ENCODE peak calls at places on chromosomes 7 and 10, in nine cellular contexts. W is CD4-positive, alpha-beta T cell; I is C1 segment of cervical spinal cord; Z is IMR-90; X is H9; L is GM04504; J is AG04450; P is H7; D is GM23338. F is an unnamed sample.

GRCh38 chr10:71259815-71260501 is 47.6 kb downstream of the UNC5B start:
- DNase-seq in Z (no peak), P (no peak), J (no peak), L (no peak), X (no peak), I (no peak), D (no peak), W (no peak), F (no peak)

GRCh38 chr10:55449981-55450380 is 649.0 kb upstream of the PCDH15 start:
- DNase-seq in W (no peak), X (no peak), L (no peak), P (no peak), J (no peak), Z (no peak), I (no peak), D (no peak), F (no peak)

GRCh38 chr7:81676813-81677212 is 93.0 kb downstream of the HGF start:
- DNase-seq in X (no peak), P (no peak), J (no peak), L (no peak), I (no peak), W (no peak), D (no peak), Z (peak), F (no peak)

GRCh38 chr7:697259-697615 is 29.3 kb upstream of the DNAAF5 start:
- DNase-seq in I (no peak), L (no peak), W (no peak), D (no peak), X (no peak), J (no peak), Z (no peak), P (no peak), F (no peak)

GRCh38 chr10:121108051-121108450 is 256.9 kb downstream of the WDR11 start:
- DNase-seq in P (no peak), L (no peak), Z (no peak), D (no peak), J (no peak), W (no peak), X (no peak), I (no peak), F (no peak)

GRCh38 chr10:123027861-123028260 is 19.1 kb downstream of the ACADSB start:
- DNase-seq in Z (peak), X (no peak), I (no peak), P (no peak), L (no peak), W (no peak), J (no peak), D (no peak), F (no peak)

GRCh38 chr7:147088916-147089315 is 972.3 kb downstream of the CNTNAP2 start:
- DNase-seq in P (no peak), W (no peak), X (no peak), J (no peak), D (no peak), Z (no peak), I (no peak), L (no peak), F (peak)

GRCh38 chr7:105827106-105827870 is 49.1 kb downstream of the ATXN7L1 start:
- DNase-seq in D (no peak), X (no peak), Z (no peak), I (no peak), J (no peak), L (no peak), P (no peak), W (no peak), F (no peak)

GRCh38 chr10:85864173-85864549 is 502.4 kb downstream of the GRID1 start:
- DNase-seq in D (no peak), L (no peak), X (no peak), W (no peak), P (no peak), I (no peak), J (no peak), Z (no peak), F (no peak)

GRCh38 chr10:80204801-80205477 is 398 bp downstream of the ANXA11 start:
- DNase-seq in I (no peak), W (no peak), D (peak), J (no peak), Z (peak), P (peak), X (no peak), L (no peak), F (no peak)

GRCh38 chr10:78944658-78945333 is 124.0 kb upstream of the ZMIZ1 start:
- DNase-seq in X (no peak), L (peak), I (no peak), D (no peak), W (no peak), J (peak), P (no peak), Z (peak), F (no peak)

GRCh38 chr7:157493776-157494175 is 157.0 kb downstream of the DNAJB6 start:
- DNase-seq in I (no peak), J (no peak), P (no peak), Z (no peak), X (no peak), W (no peak), D (no peak), L (no peak), F (no peak)

GRCh38 chr7:129777993-129778769 is 166.7 kb downstream of the NRF1 start:
- DNase-seq in D (no peak), W (no peak), X (no peak), J (no peak), P (peak), Z (no peak), I (no peak), L (no peak), F (peak)

GRCh38 chr10:70537398-70538194 is 59.0 kb downstream of the PALD1 start:
- DNase-seq in W (no peak), D (peak), L (no peak), I (no peak), J (no peak), X (peak), Z (no peak), P (peak), F (no peak)

GRCh38 chr7:1812693-1813393 is 142.8 kb downstream of the ELFN1 start:
- DNase-seq in J (no peak), L (no peak), P (peak), W (no peak), D (no peak), X (no peak), Z (no peak), I (no peak), F (peak)

GRCh38 chr10:61136151-61136550 is 192.2 kb upstream of the RHOBTB1 start:
- DNase-seq in Z (peak), D (peak), W (no peak), J (no peak), I (no peak), X (peak), L (no peak), P (no peak), F (no peak)

GRCh38 chr10:110077436-110078120 is 69.8 kb downstream of the ADD3 start:
- DNase-seq in X (no peak), D (no peak), I (no peak), W (no peak), J (no peak), L (no peak), P (no peak), Z (no peak), F (no peak)

GRCh38 chr10:62116896-62117295 is 151.7 kb downstream of the RTKN2 start:
- DNase-seq in J (no peak), L (no peak), D (no peak), X (no peak), P (no peak), Z (no peak), I (no peak), W (no peak), F (no peak)

GRCh38 chr10:21334891-21335696 is 190.4 kb downstream of the SKIDA1 start:
- DNase-seq in Z (peak), L (peak), X (no peak), D (no peak), W (no peak), I (no peak), J (no peak), P (no peak), F (no peak)

GRCh38 chr10:91776266-91776665 is 22.0 kb upstream of the TNKS2 start:
- DNase-seq in L (no peak), Z (no peak), D (no peak), W (no peak), X (no peak), I (no peak), J (no peak), P (no peak), F (no peak)

GRCh38 chr7:148336411-148336810 is 254.2 kb upstream of the C7orf33 start:
- DNase-seq in J (no peak), L (no peak), X (no peak), P (no peak), Z (no peak), I (no peak), D (no peak), W (no peak), F (no peak)

GRCh38 chr7:49714182-49714581 is 59.3 kb upstream of the VWC2 start:
- DNase-seq in W (no peak), I (no peak), L (no peak), X (no peak), Z (no peak), D (no peak), P (no peak), J (no peak), F (no peak)

GRCh38 chr10:44010873-44011602 is 362.4 kb upstream of the ZNF32 start:
- DNase-seq in I (no peak), J (no peak), L (no peak), X (no peak), P (no peak), D (no peak), Z (peak), W (no peak), F (no peak)

GRCh38 chr7:100433276-100433591 is 3.1 kb downstream of the PPP1R35 start:
- DNase-seq in P (no peak), Z (no peak), X (no peak), J (no peak), I (no peak), L (no peak), W (no peak), D (no peak), F (no peak)

GRCh38 chr7:105216786-105217185 is 171.9 kb downstream of the SRPK2 start:
- DNase-seq in Z (no peak), I (no peak), J (no peak), D (no peak), L (no peak), P (no peak), X (no peak), W (no peak), F (no peak)

GRCh38 chr7:50837965-50838364 is 55.3 kb upstream of the GRB10 start:
- DNase-seq in I (no peak), D (no peak), X (no peak), J (no peak), Z (peak), P (no peak), L (no peak), W (no peak), F (no peak)

GRCh38 chr10:4131407-4132215 is 346.6 kb upstream of the KLF6 start:
- DNase-seq in J (peak), X (no peak), D (no peak), P (no peak), L (peak), Z (peak), W (no peak), I (no peak), F (no peak)

GRCh38 chr7:55043691-55044090 is 24.9 kb downstream of the EGFR start:
- DNase-seq in X (no peak), Z (no peak), D (no peak), J (no peak), W (no peak), L (no peak), P (no peak), I (no peak), F (no peak)

GRCh38 chr10:2949948-2950354 is 117.4 kb upstream of the PFKP start:
- DNase-seq in L (no peak), I (no peak), J (no peak), X (no peak), Z (peak), W (no peak), P (no peak), D (no peak), F (no peak)

GRCh38 chr7:145737617-145738016 is 379.0 kb upstream of the CNTNAP2 start:
- DNase-seq in D (no peak), J (no peak), W (no peak), L (no peak), I (no peak), Z (no peak), X (no peak), P (no peak), F (no peak)

GRCh38 chr10:27816305-27816704 is 70.7 kb upstream of the MKX start:
- DNase-seq in P (no peak), W (no peak), X (no peak), Z (no peak), D (no peak), J (no peak), L (no peak), I (no peak), F (no peak)

GRCh38 chr10:58992830-58993460 is 183.5 kb upstream of the PHYHIPL start:
- DNase-seq in P (no peak), D (no peak), I (no peak), L (no peak), Z (no peak), X (no peak), J (no peak), W (no peak), F (no peak)

GRCh38 chr10:48363617-48364355 is 57.3 kb downstream of the MAPK8 start:
- DNase-seq in X (no peak), P (no peak), J (peak), W (no peak), I (no peak), Z (peak), D (peak), L (peak), F (peak)

GRCh38 chr7:132004528-132004927 is 448.1 kb upstream of the PODXL start:
- DNase-seq in D (peak), Z (no peak), L (peak), X (peak), W (no peak), J (peak), P (no peak), I (no peak), F (no peak)

GRCh38 chr7:111076205-111076604 is 14.7 kb upstream of the LRRN3 start:
- DNase-seq in W (no peak), I (no peak), P (no peak), X (no peak), L (peak), D (no peak), Z (peak), J (no peak), F (no peak)

GRCh38 chr7:102892631-102893278 is 20.0 kb upstream of the LRRC17 start:
- DNase-seq in X (no peak), J (no peak), I (no peak), Z (no peak), L (no peak), P (no peak), W (no peak), D (no peak), F (no peak)

GRCh38 chr7:55964802-55965470 is 551 bp downstream of the NIPSNAP2 start:
- DNase-seq in I (peak), P (peak), J (no peak), W (peak), L (peak), D (peak), X (peak), Z (peak), F (peak)

F was measured in neuronal stem cell.